ENCODE peak calls at places on chromosomes 12 and 14, in five cellular contexts. Q is colonic mucosa; B is A549; F is effector memory CD4-positive, alpha-beta T cell; I is PC-3. E is an unnamed sample.

GRCh38 chr12:67540920-67541624 is 107.5 kb upstream of the DYRK2 start:
- DNase-seq in Q (no peak), B (no peak), F (no peak), I (no peak), E (peak)

GRCh38 chr12:2406903-2407302 is 354.1 kb downstream of the CACNA1C start:
- DNase-seq in Q (no peak), B (no peak), F (no peak), I (no peak), E (no peak)

GRCh38 chr14:102988054-102988453 is 65.6 kb downstream of the AMN start:
- DNase-seq in Q (no peak), B (peak), F (no peak), I (no peak), E (no peak)

GRCh38 chr12:79058342-79058741 is 193.8 kb downstream of the SYT1 start:
- DNase-seq in Q (no peak), B (peak), F (no peak), I (peak), E (peak)

GRCh38 chr14:68528031-68528687 is 264.7 kb downstream of the ZFP36L1 start:
- DNase-seq in Q (no peak), B (no peak), F (no peak), I (no peak), E (no peak)

GRCh38 chr12:2623472-2623871 is 171.3 kb upstream of the FKBP4 start:
- DNase-seq in Q (no peak), B (no peak), F (no peak), I (no peak), E (no peak)

GRCh38 chr14:93880025-93880820 is 46.9 kb upstream of the FAM181A start:
- DNase-seq in Q (peak), B (no peak), F (no peak), I (no peak), E (no peak)

GRCh38 chr14:91924871-91925726 is 22.4 kb downstream of the FBLN5 start:
- DNase-seq in Q (no peak), B (no peak), F (no peak), I (no peak), E (no peak)

GRCh38 chr14:72625689-72626088 is 268.2 kb downstream of the DPF3 start:
- DNase-seq in Q (no peak), B (no peak), F (no peak), I (no peak), E (no peak)

GRCh38 chr12:99670635-99671034 is 23.1 kb downstream of the GARIN6 start:
- DNase-seq in Q (no peak), B (no peak), F (no peak), I (peak), E (no peak)

GRCh38 chr14:52219488-52220084 is 47.9 kb upstream of the PTGDR start:
- DNase-seq in Q (no peak), B (no peak), F (no peak), I (no peak), E (no peak)

GRCh38 chr12:69101505-69101904 is 137.9 kb upstream of the CPSF6 start:
- DNase-seq in Q (no peak), B (peak), F (no peak), I (peak), E (no peak)

GRCh38 chr14:59118171-59118570 is 70.3 kb upstream of the DAAM1 start:
- DNase-seq in Q (no peak), B (no peak), F (no peak), I (peak), E (no peak)

GRCh38 chr12:34033628-34034296 is 11.5 kb downstream of the ALG10 start:
- DNase-seq in Q (no peak), B (peak), F (no peak), I (peak), E (no peak)

GRCh38 chr12:57479376-57480115 is at the start of gene ARHGAP9:
- DNase-seq in Q (no peak), B (no peak), F (peak), I (no peak), E (no peak)
- H3K27ac ChIP-seq in Q (peak), B (no peak), F (peak), I (no peak), E (no peak)

GRCh38 chr12:92028039-92028709 is 117.5 kb downstream of the BTG1 start:
- DNase-seq in Q (no peak), B (no peak), F (no peak), I (peak), E (no peak)
- H3K27ac ChIP-seq in Q (no peak), B (no peak), F (peak), I (no peak), E (no peak)

DNA sequence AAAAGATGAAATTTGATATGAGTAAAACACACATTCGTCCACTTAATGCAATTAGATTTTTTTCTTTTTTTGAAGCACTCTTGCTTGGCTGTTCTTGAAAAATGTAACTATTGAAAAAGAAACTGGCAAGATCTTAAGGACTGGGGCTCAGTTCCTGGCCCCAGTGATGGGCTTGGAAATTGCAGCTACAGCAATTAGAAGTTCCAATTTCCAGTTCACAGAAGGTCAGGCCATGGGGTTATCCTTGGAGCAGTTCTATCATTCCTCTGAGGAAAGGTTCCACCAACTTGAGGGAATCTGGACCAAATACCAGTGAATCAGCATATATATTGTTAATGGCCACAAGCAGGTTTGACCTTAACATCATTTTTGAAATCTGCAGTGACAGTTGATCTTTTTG is 18.9 kb downstream of the IGF1 start:
- DNase-seq in Q (no peak), B (no peak), F (no peak), I (no peak), E (no peak)
- H3K27ac ChIP-seq in Q (no peak), B (no peak), F (no peak), I (no peak), E (no peak)

GRCh38 chr12:51686727-51687126 is 95.7 kb downstream of the SCN8A start:
- DNase-seq in Q (no peak), B (no peak), F (no peak), I (peak), E (no peak)
- H3K27ac ChIP-seq in Q (peak), B (no peak), F (no peak), I (no peak), E (peak)

GRCh38 chr14:69710378-69710777 is 56.6 kb upstream of the SRSF5 start:
- DNase-seq in Q (no peak), B (no peak), F (no peak), I (no peak), E (no peak)
- H3K27ac ChIP-seq in Q (peak), B (no peak), F (no peak), I (no peak), E (no peak)